ENCODE peak calls at places on chromosomes 16 and 17, in ten cellular contexts. F is COR-L47; K is DMS79 treated with DMSO at 0.1 percent for 48 hours; V is body of pancreas; X is fibroblast of lung; O is HS-5; I is stimulated activated CD8-positive, alpha-beta memory T cell treated with anti-CD3 and anti-CD28 coated beads, Interleukin-15, amount 100 ng/mL, for 4 hours; T is GM13976; E is hypothalamus; W is right lobe of liver. M is an unnamed sample.

GRCh38 chr17:75315541-75316243 is 26.5 kb upstream of the SLC25A19 start:
- DNase-seq in O (peak; percentile 15), F (no peak), W (no peak), E (no peak), I (no peak), V (no peak), K (no peak), T (peak; percentile 72), X (no peak), M (peak; percentile 58)

GRCh38 chr17:4940625-4941021 is 555 bp downstream of the RNF167 start:
- DNase-seq in V (no peak), T (no peak), X (no peak), F (no peak), E (no peak), O (no peak), K (no peak), W (no peak), I (no peak), M (no peak)

GRCh38 chr17:58339775-58340622 is 11.4 kb upstream of the TSPOAP1 start:
- DNase-seq in I (no peak), K (no peak), E (no peak), O (no peak), T (no peak), V (no peak), W (no peak), F (no peak), X (no peak), M (no peak)

GRCh38 chr17:33266611-33267010 is 26.5 kb downstream of the ASIC2 start:
- DNase-seq in W (no peak), X (no peak), K (no peak), I (no peak), V (no peak), O (no peak), F (no peak), E (no peak), T (no peak), M (no peak)

GRCh38 chr16:88005148-88005547 is 53.9 kb downstream of the BANP start:
- DNase-seq in I (no peak), X (no peak), K (no peak), F (no peak), O (no peak), E (no peak), V (no peak), W (no peak), T (peak; percentile 50), M (no peak)

GRCh38 chr16:58085584-58086251 is 43.5 kb downstream of the CFAP20 start:
- DNase-seq in E (no peak), F (no peak), K (no peak), X (no peak), T (no peak), V (no peak), O (no peak), W (no peak), I (no peak), M (no peak)

GRCh38 chr17:78251773-78252103 is 20.3 kb downstream of the TMEM235 start:
- DNase-seq in T (no peak), X (no peak), O (no peak), I (no peak), F (no peak), V (no peak), K (no peak), W (no peak), E (no peak), M (no peak)

GRCh38 chr16:84509032-84509950 is 4.8 kb upstream of the MEAK7 start:
- DNase-seq in K (no peak), E (no peak), V (no peak), O (no peak), W (no peak), T (no peak), X (no peak), I (no peak), F (no peak), M (no peak)

GRCh38 chr16:7218936-7219335 is 113.7 kb upstream of the RBFOX1 start:
- DNase-seq in O (no peak), T (no peak), V (no peak), W (no peak), X (no peak), E (no peak), I (no peak), F (peak; percentile 24), K (no peak), M (no peak)

GRCh38 chr17:40483679-40484078 is 17.7 kb downstream of the TNS4 start:
- DNase-seq in I (no peak), W (no peak), T (no peak), V (no peak), X (no peak), E (no peak), K (no peak), O (no peak), F (no peak), M (no peak)

GRCh38 chr16:52318259-52319008 is 228.5 kb downstream of the TOX3 start:
- DNase-seq in E (no peak), K (peak; percentile 68), O (no peak), F (peak; percentile 93), X (no peak), T (no peak), W (no peak), V (no peak), I (no peak), M (no peak)

GRCh38 chr17:63035271-63035670 is 69.2 kb downstream of the TANC2 start:
- DNase-seq in K (no peak), I (no peak), O (peak; percentile 74), T (no peak), F (no peak), V (no peak), E (no peak), W (no peak), X (peak; percentile 85), M (no peak)

GRCh38 chr17:56499799-56500388 is 93.6 kb upstream of the NOG start:
- DNase-seq in I (no peak), W (no peak), V (no peak), K (no peak), T (no peak), X (peak; percentile 52), F (no peak), O (no peak), E (no peak), M (no peak)

GRCh38 chr17:31740611-31741082 is 118.4 kb downstream of the COPRS start:
- DNase-seq in F (no peak), T (no peak), V (no peak), I (no peak), O (peak; percentile 90), E (no peak), X (peak; percentile 63), K (no peak), W (no peak), M (no peak)

GRCh38 chr16:31331141-31331764 is 23.7 kb upstream of the ITGAX start:
- DNase-seq in E (no peak), T (peak; percentile 69), K (no peak), F (no peak), I (no peak), W (no peak), V (no peak), O (no peak), X (no peak), M (no peak)

GRCh38 chr16:31700200-31700529 is 172.5 kb downstream of the AHSP start:
- DNase-seq in X (no peak), F (peak; percentile 90), E (no peak), O (no peak), V (no peak), T (peak; percentile 91), K (peak; percentile 81), W (no peak), I (no peak), M (no peak)

GRCh38 chr16:53372942-53373871 is 61.1 kb upstream of the RBL2 start:
- DNase-seq in O (no peak), T (peak; percentile 56), V (peak; percentile 86), F (no peak), X (no peak), W (peak; percentile 56), I (peak; percentile 60), E (no peak), K (peak; percentile 20), M (peak; percentile 83)

GRCh38 chr16:2040450-2041105 is 7.1 kb downstream of the NTHL1 start:
- DNase-seq in I (no peak), O (no peak), W (peak; percentile 90), E (no peak), T (no peak), X (no peak), K (no peak), F (no peak), V (no peak), M (peak; percentile 55)

GRCh38 chr17:8014558-8014850 is 12.1 kb downstream of the GUCY2D start:
- DNase-seq in K (no peak), V (no peak), E (no peak), T (no peak), O (no peak), W (peak; percentile 33), X (no peak), I (no peak), F (no peak), M (no peak)

GRCh38 chr16:50035468-50035992 is 10.5 kb downstream of the CNEP1R1 start:
- DNase-seq in W (no peak), T (no peak), I (no peak), O (no peak), K (no peak), E (no peak), V (no peak), X (no peak), F (no peak), M (no peak)

GRCh38 chr17:65559802-65560627 is 1.4 kb downstream of the AXIN2 start:
- DNase-seq in E (peak; percentile 64), O (no peak), F (peak; percentile 32), I (no peak), K (no peak), T (peak; percentile 49), X (no peak), W (peak; percentile 54), V (peak; percentile 24), M (peak; percentile 88)

GRCh38 chr17:47265983-47266541 is 12.4 kb downstream of the ITGB3 start:
- DNase-seq in E (no peak), T (no peak), O (peak; percentile 36), F (no peak), X (peak; percentile 34), W (no peak), V (no peak), I (no peak), K (no peak), M (no peak)

GRCh38 chr17:7893226-7893880 is 4.8 kb downstream of the CHD3 start:
- DNase-seq in T (no peak), V (peak; percentile 4), E (no peak), F (no peak), X (peak; percentile 38), W (no peak), O (no peak), I (no peak), K (no peak), M (no peak)

GRCh38 chr17:37791434-37791833 is 46.6 kb upstream of the HNF1B start:
- DNase-seq in I (no peak), V (peak; percentile 41), E (no peak), K (no peak), F (no peak), X (peak; percentile 32), O (no peak), W (no peak), T (peak; percentile 74), M (no peak)

GRCh38 chr16:14562691-14563491 is 67.2 kb downstream of the PARN start:
- DNase-seq in V (peak; percentile 46), K (peak; percentile 22), F (no peak), E (no peak), X (peak; percentile 43), W (peak; percentile 79), T (no peak), O (no peak), I (no peak), M (peak; percentile 43)

GRCh38 chr16:86814256-86814655 is 235.9 kb downstream of the FOXL1 start:
- DNase-seq in T (no peak), W (no peak), V (no peak), X (no peak), F (no peak), I (no peak), K (no peak), E (no peak), O (no peak), M (no peak)

GRCh38 chr17:42967925-42968324 is 3.7 kb upstream of the AARSD1 start:
- DNase-seq in W (no peak), T (no peak), X (no peak), O (no peak), E (no peak), I (no peak), V (no peak), F (no peak), K (no peak), M (no peak)

GRCh38 chr16:53404959-53405358 is 29.3 kb upstream of the RBL2 start:
- DNase-seq in K (no peak), F (no peak), E (no peak), T (no peak), V (no peak), X (peak; percentile 3), W (no peak), I (no peak), O (no peak), M (no peak)

M was measured in upper lobe of left lung.